ENCODE peak calls at places on chromosome 14, in nine cellular contexts. R is HCT116, V is tibial nerve, E is IMR-90, K is body of pancreas, X is endothelial cell of umbilical vein, F is ovary, L is upper lobe of left lung, H is GM12878. Y is an unnamed sample. For H3K4me1, the result is how much of the 10 kb centered on the place peaks cover.

GRCh38 chr14:100581228-100582145 is 5.7 kb downstream of the BEGAIN start:
- DNase-seq in R (no peak), V (no peak), E (no peak), K (no peak), X (no peak), F (peak), L (no peak), H (no peak), Y (no peak)

GRCh38 chr14:26394114-26394855 is 203.5 kb downstream of the NOVA1 start:
- DNase-seq in R (no peak), V (no peak), E (peak), K (peak), X (peak), F (no peak), L (no peak), H (no peak), Y (peak)

GRCh38 chr14:94363171-94363624 is 25.2 kb downstream of the SERPINA1 start:
- DNase-seq in R (no peak), V (no peak), E (no peak), K (no peak), X (no peak), F (no peak), L (no peak), H (no peak), Y (no peak)

GRCh38 chr14:82635931-82636330 is 1102.3 kb upstream of the SEL1L start:
- DNase-seq in R (no peak), V (no peak), E (no peak), K (no peak), X (no peak), F (no peak), L (no peak), H (no peak), Y (no peak)

GRCh38 chr14:103108749-103109207 is 14.3 kb downstream of the EXOC3L4 start:
- DNase-seq in R (no peak), V (no peak), E (peak), K (no peak), X (no peak), F (no peak), L (no peak), H (no peak), Y (peak)

GRCh38 chr14:37969511-37969979 is 238.2 kb upstream of the SSTR1 start:
- DNase-seq in R (no peak), V (no peak), E (no peak), K (peak), X (no peak), F (no peak), L (no peak), H (no peak), Y (no peak)

GRCh38 chr14:94536836-94537235 is 24.4 kb upstream of the SERPINA4 start:
- DNase-seq in R (peak), V (no peak), E (no peak), K (no peak), X (no peak), F (no peak), L (no peak), H (no peak), Y (no peak)

GRCh38 chr14:55699131-55700057 is 119.4 kb downstream of the KTN1 start:
- DNase-seq in R (no peak), V (no peak), E (peak), K (no peak), X (peak), F (no peak), L (no peak), H (no peak), Y (peak)

GRCh38 chr14:102878174-102878969 is 44.1 kb upstream of the AMN start:
- DNase-seq in R (no peak), V (no peak), E (no peak), K (no peak), X (no peak), F (no peak), L (no peak), H (no peak), Y (peak)

GRCh38 chr14:94100847-94101246 is 9.7 kb upstream of the IFI27 start:
- DNase-seq in R (no peak), V (no peak), E (peak), K (no peak), X (no peak), F (no peak), L (no peak), H (no peak), Y (no peak)

GRCh38 chr14:56357478-56357877 is 222.1 kb upstream of the TMEM260 start:
- DNase-seq in R (no peak), V (no peak), E (no peak), K (no peak), X (no peak), F (no peak), L (no peak), H (no peak), Y (no peak)

GRCh38 chr14:64654072-64654899 is 49.9 kb upstream of the PLEKHG3 start:
- DNase-seq in R (no peak), V (no peak), E (peak), K (no peak), X (peak), F (no peak), L (peak), H (peak), Y (no peak)

GRCh38 chr14:60744566-60744965 is 10.0 kb downstream of the MNAT1 start:
- DNase-seq in R (no peak), V (no peak), E (no peak), K (no peak), X (no peak), F (no peak), L (no peak), H (no peak), Y (no peak)

GRCh38 chr14:89427426-89428162 is 10.6 kb upstream of the FOXN3 start:
- DNase-seq in R (no peak), V (no peak), E (no peak), K (no peak), X (no peak), F (peak), L (no peak), H (no peak), Y (no peak)

GRCh38 chr14:32023540-32023939 is 53.6 kb upstream of the ARHGAP5 start:
- DNase-seq in R (no peak), V (no peak), E (no peak), K (no peak), X (no peak), F (no peak), L (no peak), H (no peak), Y (no peak)

GRCh38 chr14:21385170-21385904 is 1.5 kb upstream of the SUPT16H start:
- DNase-seq in R (no peak), V (no peak), E (no peak), K (no peak), X (no peak), F (no peak), L (no peak), H (no peak), Y (no peak)

GRCh38 chr14:57068511-57068910 is 200.2 kb downstream of the EXOC5 start:
- DNase-seq in R (no peak), V (no peak), E (no peak), K (no peak), X (no peak), F (no peak), L (no peak), H (no peak), Y (no peak)

GRCh38 chr14:35401853-35402252 is 2.7 kb downstream of the NFKBIA start:
- DNase-seq in R (no peak), V (no peak), E (peak), K (no peak), X (peak), F (peak), L (no peak), H (no peak), Y (no peak)

GRCh38 chr14:99534863-99535262 is 53.7 kb downstream of the CCNK start:
- DNase-seq in R (no peak), V (no peak), E (no peak), K (no peak), X (no peak), F (no peak), L (no peak), H (no peak), Y (no peak)

GRCh38 chr14:47150267-47150666 is 498.7 kb upstream of the RPL10L start:
- DNase-seq in R (no peak), V (no peak), E (no peak), K (no peak), X (no peak), F (no peak), L (no peak), H (no peak), Y (no peak)

GRCh38 chr14:58401587-58401986 is 5.9 kb downstream of the TOMM20L start:
- DNase-seq in R (no peak), V (no peak), E (no peak), K (no peak), X (no peak), F (no peak), L (no peak), H (no peak), Y (no peak)

GRCh38 chr14:99237288-99237687 is 34.7 kb downstream of the BCL11B start:
- DNase-seq in R (no peak), V (no peak), E (no peak), K (no peak), X (no peak), F (no peak), L (no peak), H (no peak), Y (no peak)

GRCh38 chr14:81436296-81437138 is 36.4 kb upstream of the STON2 start:
- DNase-seq in R (peak), V (peak), E (peak), K (peak), X (peak), F (peak), L (peak), H (no peak), Y (peak)
- TF ChIP-seq POLR2A in R (no peak), V (peak), E (no peak), K (no peak), X (no peak), F (peak), L (no peak), H (no peak), Y (no peak)

GRCh38 chr14:74570696-74571095 is 41.3 kb downstream of the LTBP2 start:
- DNase-seq in R (no peak), V (no peak), E (no peak), K (no peak), X (no peak), F (peak), L (no peak), H (no peak), Y (no peak)

GRCh38 chr14:74568380-74568649 is 43.7 kb downstream of the LTBP2 start:
- DNase-seq in R (no peak), V (no peak), E (no peak), K (no peak), X (no peak), F (no peak), L (no peak), H (no peak), Y (no peak)

GRCh38 chr14:74568896-74569295 is 43.1 kb downstream of the LTBP2 start:
- DNase-seq in R (no peak), V (peak), E (no peak), K (no peak), X (no peak), F (peak), L (no peak), H (no peak), Y (no peak)

GRCh38 chr14:74569826-74570591 is 42.0 kb downstream of the LTBP2 start:
- DNase-seq in R (no peak), V (no peak), E (peak), K (no peak), X (peak), F (peak), L (no peak), H (no peak), Y (no peak)

DNA sequence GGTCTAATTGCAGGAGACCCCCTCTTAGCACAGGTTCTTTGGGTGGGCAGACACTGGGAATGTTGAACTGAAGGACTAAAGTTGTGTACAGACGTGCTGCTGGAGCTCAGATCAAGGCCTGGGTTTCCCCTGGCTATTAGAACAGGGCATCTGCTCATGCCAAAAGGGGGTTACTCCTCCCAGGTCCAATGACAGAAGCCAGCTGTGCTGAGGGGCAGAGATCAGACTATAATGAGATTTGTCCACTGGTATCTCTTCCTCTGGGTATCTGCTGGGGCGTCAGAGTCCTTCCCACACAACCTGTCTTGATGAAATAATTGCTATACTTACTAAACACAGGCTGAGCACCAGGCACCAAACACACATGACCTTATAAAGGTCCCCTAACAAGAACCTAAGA is 42.6 kb downstream of the LTBP2 start:
- DNase-seq in R (no peak), V (no peak), E (no peak), K (no peak), X (no peak), F (peak), L (no peak), H (no peak), Y (no peak)
- H3K4me1 ChIP-seq in R (half or more), V (under half), E (half or more), K (under half), X (under half), F (under half), L (under half), H (under half), Y (under half)

GRCh38 chr14:22524105-22524783 is 64.8 kb downstream of the DAD1 start:
- DNase-seq in R (no peak), V (no peak), E (no peak), K (no peak), X (no peak), F (no peak), L (no peak), H (no peak), Y (no peak)
- TF ChIP-seq POLR2A in R (no peak), V (no peak), E (no peak), K (no peak), X (no peak), F (no peak), L (no peak), H (no peak), Y (no peak)

DNA sequence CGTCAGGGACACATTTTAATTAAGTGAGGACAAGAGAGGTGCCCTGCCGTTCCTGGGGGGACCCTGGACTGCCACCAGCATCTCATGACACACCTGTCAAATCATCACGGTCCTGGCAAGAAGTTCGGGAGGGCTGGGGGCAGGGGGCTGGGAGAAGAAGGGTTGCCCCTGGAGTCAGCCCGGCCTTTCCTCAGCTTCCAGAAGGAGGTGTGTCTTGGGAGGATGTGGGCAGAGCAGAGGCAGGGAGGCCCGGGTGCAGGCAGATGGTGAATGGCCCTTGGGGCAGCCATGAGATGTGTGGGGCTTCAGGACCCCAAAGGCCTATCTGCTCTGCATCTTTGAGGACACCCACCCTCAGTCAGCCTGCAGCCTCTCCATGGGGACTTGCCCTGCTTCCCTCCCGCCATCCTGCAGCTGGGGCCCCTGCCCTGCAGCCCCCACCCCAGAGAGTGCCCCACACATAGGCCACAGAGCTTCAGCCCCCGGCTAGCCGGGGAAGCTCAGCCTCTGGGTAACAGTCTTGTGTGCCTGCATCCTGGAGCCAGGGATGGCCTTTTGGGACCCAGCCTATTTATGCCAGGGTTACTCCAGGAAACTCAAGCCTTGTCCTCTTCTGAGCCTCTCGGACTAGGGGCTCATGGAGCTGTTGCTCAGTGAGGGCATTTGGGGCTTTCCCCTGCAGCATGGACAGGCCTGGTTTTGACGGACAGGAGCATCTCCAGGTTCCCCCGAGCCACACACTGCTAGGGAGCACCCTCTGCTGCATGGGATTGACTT is 178.5 kb downstream of the KIF26A start:
- DNase-seq in R (no peak), V (no peak), E (no peak), K (peak), X (no peak), F (peak), L (peak), H (no peak), Y (no peak)
- H3K4me1 ChIP-seq in R (under half), V (under half), E (under half), K (under half), X (under half), F (under half), L (under half), H (under half), Y (under half)